ENCODE peak calls at places on chromosomes 7 and 10, in six cellular contexts. A, C, Q, B, F and S are unnamed samples. For H3K27me3, the result is how much of the 10 kb centered on the place peaks cover.

GRCh38 chr10:23417254-23417653 is 21.6 kb upstream of the OTUD1 start:
- DNase-seq in B (no peak), C (no peak), Q (no peak), A (no peak), F (no peak), S (no peak)

GRCh38 chr7:91519241-91520200 is 255.3 kb downstream of the FZD1 start:
- DNase-seq in A (peak), C (no peak), Q (no peak), B (no peak), F (no peak), S (no peak)

GRCh38 chr10:71093531-71093930 is 118.8 kb upstream of the UNC5B start:
- DNase-seq in Q (no peak), B (peak), A (no peak), F (no peak), C (no peak), S (no peak)

GRCh38 chr10:31304261-31304970 is 14.6 kb upstream of the ZEB1 start:
- DNase-seq in F (no peak), B (no peak), Q (no peak), C (no peak), A (no peak), S (no peak)

GRCh38 chr7:14717711-14718304 is 184.7 kb downstream of the DGKB start:
- DNase-seq in A (no peak), C (no peak), Q (peak), B (no peak), F (no peak), S (no peak)

GRCh38 chr10:78706986-78707500 is 361.7 kb upstream of the ZMIZ1 start:
- DNase-seq in F (no peak), A (no peak), C (no peak), B (no peak), Q (no peak), S (no peak)

GRCh38 chr7:134447383-134447782 is 11.5 kb downstream of the AKR1B1 start:
- DNase-seq in F (no peak), C (no peak), A (no peak), Q (no peak), B (no peak), S (no peak)

GRCh38 chr10:86443936-86444335 is 77.3 kb upstream of the GRID1 start:
- DNase-seq in B (no peak), C (no peak), Q (no peak), A (peak), F (no peak), S (no peak)

DNA sequence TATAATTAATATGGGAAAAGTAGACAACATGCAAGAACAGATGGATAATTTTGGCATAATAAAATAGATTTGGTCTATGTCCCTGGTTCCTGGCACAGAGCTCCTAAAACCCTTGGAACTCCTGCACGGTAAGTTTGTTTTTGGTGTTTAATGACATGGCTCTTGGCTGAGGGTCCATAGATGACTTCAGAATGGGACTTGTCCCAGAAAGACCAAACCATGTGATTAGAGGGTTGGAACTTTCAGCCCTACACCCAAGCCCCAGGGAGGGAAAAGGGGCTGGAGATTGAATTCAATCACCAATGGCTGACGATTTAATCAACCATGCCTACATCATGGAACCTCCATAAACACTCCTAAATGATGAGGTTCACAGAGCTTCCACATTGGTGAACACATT is 12.6 kb upstream of the GSDME start:
- DNase-seq in C (no peak), Q (no peak), F (no peak), B (no peak), A (no peak), S (no peak)
- H3K27me3 ChIP-seq in C (under half), Q (under half), F (under half), B (under half), A (under half), S (under half)

DNA sequence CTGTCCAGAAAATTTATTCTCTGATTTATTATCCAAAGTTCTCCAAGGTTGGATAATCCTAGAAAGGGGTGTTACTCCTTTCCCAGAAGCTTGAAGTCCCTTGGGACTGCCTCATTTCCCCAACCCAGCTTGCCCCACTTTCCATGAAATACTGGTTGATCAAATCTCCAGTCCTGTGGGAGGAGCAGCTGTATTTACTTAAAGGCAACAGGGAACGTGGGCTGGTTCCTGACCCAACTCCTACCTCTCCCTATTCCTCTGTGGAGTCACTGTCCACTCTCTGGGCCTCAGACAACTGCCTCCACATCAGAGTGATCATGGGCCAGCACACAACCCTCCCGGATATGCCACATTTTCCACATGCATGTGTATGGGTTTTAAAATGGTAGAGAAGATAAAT is 166.2 kb upstream of the PRR15 start:
- DNase-seq in B (no peak), Q (no peak), C (no peak), F (no peak), A (no peak), S (no peak)
- H3K4me3 ChIP-seq in B (no peak), Q (no peak), C (no peak), F (no peak), A (no peak), S (no peak)

GRCh38 chr7:28573059-28573553 is 160.8 kb downstream of the CREB5 start:
- DNase-seq in Q (no peak), A (peak), C (no peak), B (no peak), F (no peak), S (peak)

GRCh38 chr7:28571405-28571804 is 159.1 kb downstream of the CREB5 start:
- DNase-seq in B (no peak), Q (no peak), C (no peak), F (no peak), A (no peak), S (no peak)

GRCh38 chr7:28575241-28575643 is 162.9 kb downstream of the CREB5 start:
- DNase-seq in Q (no peak), B (no peak), A (peak), C (no peak), F (no peak), S (no peak)

GRCh38 chr7:28572321-28573058 is 160.2 kb downstream of the CREB5 start:
- DNase-seq in A (no peak), Q (no peak), C (no peak), B (no peak), F (no peak), S (no peak)

DNA sequence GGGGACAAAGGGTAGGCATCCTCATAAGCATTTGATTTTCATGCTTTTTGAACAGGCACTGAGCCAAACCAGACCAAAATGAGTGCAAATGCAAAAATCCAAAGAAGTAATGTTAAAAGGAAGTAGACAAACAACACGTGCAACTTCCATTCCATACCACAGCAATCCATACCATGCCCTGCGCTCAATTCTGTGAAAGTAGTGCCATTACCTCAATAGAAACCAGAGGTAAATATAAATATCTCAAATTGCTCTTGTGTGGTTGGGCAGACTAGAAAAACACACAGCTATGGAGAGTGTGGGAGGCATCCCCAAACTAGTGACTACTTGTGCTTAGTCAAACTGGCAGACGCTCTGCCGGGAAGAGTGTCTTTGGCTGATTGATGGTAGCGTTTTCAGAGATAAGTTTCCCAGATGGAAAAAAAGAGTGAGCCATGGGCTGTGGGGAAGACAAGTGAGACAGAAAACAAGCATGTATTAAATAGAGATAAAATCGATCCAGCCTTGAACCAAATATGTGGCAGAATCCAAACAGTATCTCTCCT is 161.5 kb downstream of the CREB5 start:
- DNase-seq in F (no peak), B (no peak), A (no peak), C (no peak), Q (no peak), S (peak)
- H3K27me3 ChIP-seq in F (under half), B (half or more), A (under half), C (under half), Q (under half), S (under half)

DNA sequence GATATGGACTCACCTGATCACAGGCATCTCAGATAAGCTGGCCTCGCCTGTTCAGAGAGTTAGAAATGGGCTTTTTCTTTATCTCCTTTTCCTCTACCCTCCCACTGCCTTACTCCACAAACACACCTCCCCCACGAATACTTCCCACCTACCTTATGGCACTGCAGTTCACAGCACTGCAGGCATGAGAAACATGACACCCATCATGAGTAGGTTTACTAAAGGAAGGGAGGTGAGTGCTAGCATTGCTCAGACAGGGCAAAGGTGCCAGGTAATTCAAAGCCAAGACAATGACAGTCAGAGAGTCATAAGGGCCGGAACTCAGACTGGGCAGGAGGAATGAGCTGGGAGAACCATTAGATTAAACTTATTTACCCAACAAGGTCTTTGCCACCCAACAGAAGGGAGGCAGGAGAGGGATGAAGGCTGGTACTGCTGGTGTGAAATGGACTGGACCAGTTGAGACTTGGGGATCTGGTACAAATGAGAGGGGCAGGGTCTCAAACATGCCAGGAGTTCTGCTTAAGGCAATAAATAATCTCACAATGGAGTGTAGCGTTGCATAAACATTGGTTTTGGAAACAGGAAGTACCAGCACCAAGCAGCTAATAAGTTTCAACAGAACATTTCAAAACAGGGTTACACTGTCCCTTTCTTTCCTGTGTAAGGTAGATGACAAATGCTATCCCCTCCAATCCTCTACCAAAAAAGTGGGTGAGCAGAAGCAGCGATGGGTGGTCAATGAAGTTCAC is 220.4 kb downstream of the FAM107B start:
- DNase-seq in Q (no peak), C (no peak), F (no peak), A (no peak), B (no peak), S (no peak)
- H3K4me3 ChIP-seq in Q (no peak), C (no peak), F (no peak), A (no peak), B (no peak), S (no peak)

GRCh38 chr7:157011333-157012112 is 1.1 kb upstream of the MNX1 start:
- DNase-seq in A (no peak), B (peak), C (no peak), F (no peak), Q (no peak), S (no peak)
- H3K27me3 ChIP-seq in A (half or more), B (under half), C (under half), F (under half), Q (half or more), S (half or more)

DNA sequence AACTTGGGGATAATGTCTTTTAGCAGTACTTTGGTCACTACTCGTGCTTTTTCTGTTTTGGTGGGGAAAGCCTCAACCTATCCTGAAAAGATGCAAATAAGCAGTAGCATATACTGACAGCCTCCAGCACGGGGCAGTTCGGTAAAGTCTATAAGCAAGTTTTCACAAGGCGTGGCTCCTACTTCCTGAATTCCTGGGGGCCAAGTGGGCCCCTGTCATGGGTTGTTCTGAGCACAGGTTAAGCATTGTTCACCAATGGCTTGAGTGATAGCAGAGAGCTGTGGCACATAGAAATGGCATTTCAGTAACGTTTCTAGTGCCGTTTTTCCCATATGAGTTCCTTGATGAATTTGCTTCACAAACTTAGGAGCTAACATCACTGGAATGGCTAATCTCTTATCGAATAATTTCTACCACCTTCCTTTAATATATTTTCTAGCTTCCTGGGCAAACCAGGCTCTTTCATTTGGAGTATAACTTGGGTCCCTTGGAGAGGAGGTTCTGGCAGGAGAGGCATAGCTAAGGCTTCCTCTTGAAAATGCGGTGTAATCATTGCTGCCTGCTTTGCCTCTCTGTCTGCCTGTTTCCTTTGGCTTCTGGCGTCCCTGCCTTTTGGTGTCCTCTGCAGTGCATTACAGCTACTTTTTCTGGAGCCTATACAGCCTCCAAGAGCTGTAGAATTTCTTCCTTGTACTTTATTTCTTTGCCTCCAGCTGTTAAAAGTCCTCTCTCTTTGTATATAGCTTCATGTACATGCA is 11.7 kb upstream of the ZNF239 start:
- DNase-seq in C (no peak), F (no peak), B (no peak), Q (no peak), A (no peak), S (no peak)
- H3K4me3 ChIP-seq in C (no peak), F (no peak), B (no peak), Q (no peak), A (no peak), S (no peak)

GRCh38 chr7:96740130-96740529 is 30.5 kb upstream of the SEM1 start:
- DNase-seq in B (no peak), C (no peak), F (no peak), A (no peak), Q (no peak), S (no peak)

GRCh38 chr7:96737545-96738050 is 28.0 kb upstream of the SEM1 start:
- DNase-seq in C (no peak), A (no peak), Q (no peak), F (no peak), B (no peak), S (no peak)

GRCh38 chr7:96739167-96739566 is 29.5 kb upstream of the SEM1 start:
- DNase-seq in Q (no peak), B (no peak), C (no peak), F (no peak), A (no peak), S (no peak)

GRCh38 chr7:96739609-96740008 is 30.0 kb upstream of the SEM1 start:
- DNase-seq in A (no peak), F (no peak), Q (no peak), C (no peak), B (no peak), S (no peak)

DNA sequence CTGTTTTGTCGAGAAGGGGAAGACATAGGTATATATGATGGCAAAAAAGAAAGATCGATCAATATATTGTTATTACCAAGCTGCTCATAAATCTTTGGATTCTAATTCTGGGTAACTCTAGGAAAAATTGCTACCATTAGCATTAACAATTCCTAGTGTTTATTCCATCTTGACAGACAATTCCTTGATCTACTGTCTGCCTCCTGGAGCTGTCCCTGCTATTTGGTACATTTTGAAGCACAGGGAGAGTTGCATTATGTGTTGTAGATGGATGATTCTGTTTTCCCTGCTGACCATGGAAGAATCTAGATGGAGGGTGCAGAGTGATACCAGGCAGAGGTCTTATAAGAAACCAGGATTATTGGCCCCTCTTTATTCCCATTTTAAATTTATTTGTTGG is 29.1 kb upstream of the SEM1 start:
- DNase-seq in A (no peak), F (no peak), C (no peak), B (no peak), Q (no peak), S (no peak)
- H3K27me3 ChIP-seq in A (under half), F (under half), C (under half), B (under half), Q (under half), S (under half)

DNA sequence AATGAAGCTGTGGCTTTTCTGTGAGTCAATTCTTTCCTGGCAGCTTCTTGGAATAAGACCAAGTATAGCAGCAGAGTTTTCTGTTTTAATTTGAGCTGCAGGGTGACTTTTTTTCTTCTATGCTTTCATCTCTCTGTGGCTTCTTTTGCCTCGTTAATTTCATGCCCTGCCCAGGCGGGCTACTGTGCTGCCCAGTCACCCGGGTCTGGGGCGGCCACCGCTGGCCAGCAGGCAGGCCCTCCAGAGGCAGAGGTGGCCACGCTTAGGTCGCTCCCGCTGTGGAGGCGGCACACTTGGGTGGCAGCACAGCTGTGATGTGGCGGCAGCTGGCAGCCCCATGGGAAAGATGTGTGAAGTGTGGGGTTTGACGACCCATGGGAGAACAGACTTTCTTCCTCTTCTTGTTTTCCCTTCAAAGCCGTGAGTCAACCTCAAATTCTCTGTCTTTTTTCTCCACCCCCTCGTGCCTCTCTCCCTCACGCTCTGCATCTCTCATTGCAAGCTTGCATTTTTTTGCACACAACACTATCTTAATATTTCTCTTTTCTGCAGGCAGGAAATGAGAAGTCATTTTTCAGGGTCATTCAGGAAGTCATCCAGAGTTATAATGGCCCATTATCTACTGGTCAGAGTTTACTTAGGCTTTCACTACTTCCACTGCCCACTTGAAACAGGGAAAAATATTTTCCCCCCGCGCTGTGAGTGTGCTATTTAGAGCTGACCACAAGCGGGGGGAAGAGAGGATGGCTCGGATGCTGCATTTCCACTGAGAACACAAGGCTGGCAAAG is 67.8 kb downstream of the EGFR start:
- DNase-seq in C (peak), A (peak), B (no peak), F (no peak), Q (no peak), S (peak)
- H3K4me3 ChIP-seq in C (peak), A (peak), B (no peak), F (peak), Q (no peak), S (peak)

GRCh38 chr7:8435597-8436243 is 2.3 kb downstream of the NXPH1 start:
- DNase-seq in C (no peak), F (no peak), A (no peak), Q (no peak), B (no peak), S (no peak)

GRCh38 chr7:8435120-8435519 is 1.7 kb downstream of the NXPH1 start:
- DNase-seq in F (no peak), Q (no peak), B (no peak), C (no peak), A (no peak), S (no peak)

GRCh38 chr7:8433477-8434289 is at the start of gene NXPH1:
- DNase-seq in A (no peak), B (peak), C (no peak), F (no peak), Q (peak), S (peak)

GRCh38 chr7:8436965-8437364 is 3.6 kb downstream of the NXPH1 start:
- DNase-seq in B (peak), A (no peak), Q (peak), C (no peak), F (no peak), S (peak)

GRCh38 chr7:8434290-8435002 is 1.0 kb downstream of the NXPH1 start:
- DNase-seq in A (no peak), B (no peak), F (no peak), Q (no peak), C (no peak), S (peak)
- H3K27me3 ChIP-seq in A (under half), B (under half), F (under half), Q (half or more), C (under half), S (under half)

GRCh38 chr10:127148933-127149220 is 47.5 kb downstream of the INSYN2A start:
- DNase-seq in C (no peak), Q (no peak), F (no peak), B (no peak), A (peak), S (no peak)
- H3K4me3 ChIP-seq in C (no peak), Q (no peak), F (no peak), B (no peak), A (peak), S (no peak)